ENCODE peak calls at places on chromosomes 4 and X, in five cellular contexts. K is kidney, C is thyroid gland, I is astrocyte, B is endothelial cell of umbilical vein. M is an unnamed sample.

GRCh38 chrX:9609987-9610386 is 145.1 kb downstream of the TBL1X start:
- DNase-seq in K (no peak), C (no peak), I (no peak), B (no peak), M (no peak)

GRCh38 chr4:139633661-139634060 is 32.0 kb upstream of the MGST2 start:
- DNase-seq in K (no peak), C (peak; percentile 36), I (no peak), B (peak; percentile 29), M (peak; percentile 69)

GRCh38 chrX:49309401-49309981 is 6.0 kb downstream of the GAGE10 start:
- DNase-seq in K (no peak), C (peak; percentile 33), I (peak; percentile 4), B (peak; percentile 10), M (no peak)

GRCh38 chrX:114582698-114583395 is 1.0 kb upstream of the HTR2C start:
- DNase-seq in K (no peak), C (no peak), I (no peak), B (no peak), M (no peak)

GRCh38 chrX:110741213-110741796 is 54.3 kb downstream of the CHRDL1 start:
- DNase-seq in K (no peak), C (no peak), I (peak; percentile 76), B (no peak), M (no peak)

GRCh38 chr4:80265571-80266266 is 745 bp upstream of the FGF5 start:
- DNase-seq in K (no peak), C (no peak), I (peak; percentile 84), B (peak; percentile 65), M (no peak)

GRCh38 chrX:13179100-13179499 is 134.7 kb upstream of the FAM9C start:
- DNase-seq in K (no peak), C (peak; percentile 11), I (no peak), B (no peak), M (no peak)

GRCh38 chr4:41538017-41538733 is at the start of gene LIMCH1:
- DNase-seq in K (peak; percentile 73), C (peak; percentile 63), I (peak; percentile 38), B (no peak), M (peak; percentile 79)

GRCh38 chr4:141871086-141871485 is 234.7 kb downstream of the IL15 start:
- DNase-seq in K (no peak), C (no peak), I (peak; percentile 26), B (no peak), M (no peak)

GRCh38 chr4:65502151-65502691 is 168.1 kb downstream of the EPHA5 start:
- DNase-seq in K (no peak), C (no peak), I (peak; percentile 92), B (peak; percentile 26), M (no peak)

GRCh38 chrX:24720036-24720435 is 26.3 kb downstream of the POLA1 start:
- DNase-seq in K (no peak), C (no peak), I (no peak), B (no peak), M (no peak)

GRCh38 chr4:98482847-98483806 is 175.3 kb downstream of the TSPAN5 start:
- DNase-seq in K (no peak), C (no peak), I (peak; percentile 88), B (peak; percentile 51), M (no peak)

GRCh38 chr4:119834901-119835300 is 206.3 kb upstream of the PDE5A start:
- DNase-seq in K (no peak), C (no peak), I (no peak), B (no peak), M (no peak)

GRCh38 chr4:86493460-86493859 is 100.7 kb upstream of the PTPN13 start:
- DNase-seq in K (no peak), C (no peak), I (peak; percentile 16), B (no peak), M (no peak)

GRCh38 chr4:148770377-148770776 is 328.2 kb upstream of the NR3C2 start:
- DNase-seq in K (no peak), C (no peak), I (no peak), B (no peak), M (no peak)

GRCh38 chr4:7226464-7226863 is 34.1 kb downstream of the SORCS2 start:
- DNase-seq in K (peak; percentile 51), C (no peak), I (no peak), B (no peak), M (no peak)

GRCh38 chr4:161496-162284 is 37.4 kb downstream of the ZNF718 start:
- DNase-seq in K (no peak), C (no peak), I (no peak), B (no peak), M (no peak)
- H3K9me3 ChIP-seq in K (peaks cover 43% of the 10 kb centered on the region), C (peaks cover 29% of the 10 kb centered on the region), I (peaks cover 19% of the 10 kb centered on the region), B (peaks cover 17% of the 10 kb centered on the region), M (peaks cover 5% of the 10 kb centered on the region)

DNA sequence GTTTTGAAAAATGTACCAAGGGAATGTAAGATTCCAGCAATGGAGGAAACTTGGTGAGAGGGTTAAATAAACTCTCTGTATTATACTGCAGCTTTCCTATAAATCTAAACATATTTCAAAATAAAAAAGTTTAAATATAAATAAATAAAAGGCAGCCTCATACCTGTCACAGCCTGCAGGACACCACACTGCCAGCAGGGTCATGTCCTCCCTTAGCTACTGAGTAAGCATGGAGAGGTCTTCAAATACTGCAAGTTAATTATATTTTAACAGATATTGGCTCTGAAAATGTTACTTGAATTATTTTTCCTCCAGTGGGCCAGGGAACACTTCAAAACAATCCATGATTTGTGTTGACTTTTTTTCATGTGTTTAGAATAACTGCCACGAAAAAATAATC is 852.8 kb upstream of the PCDH7 start:
- DNase-seq in K (no peak), C (no peak), I (no peak), B (no peak), M (no peak)
- H3K9me3 ChIP-seq in K (no peaks in the 10 kb centered on the region), C (no peaks in the 10 kb centered on the region), I (no peaks in the 10 kb centered on the region), B (no peaks in the 10 kb centered on the region), M (no peaks in the 10 kb centered on the region)

GRCh38 chr4:77154761-77155499 is 2.1 kb upstream of the CCNG2 start:
- DNase-seq in K (no peak), C (no peak), I (no peak), B (no peak), M (no peak)

GRCh38 chr4:77155631-77156345 is 1.2 kb upstream of the CCNG2 start:
- DNase-seq in K (no peak), C (no peak), I (no peak), B (no peak), M (no peak)

GRCh38 chr4:77153016-77153415 is 4.0 kb upstream of the CCNG2 start:
- DNase-seq in K (no peak), C (no peak), I (no peak), B (no peak), M (no peak)

GRCh38 chr4:77152421-77152820 is 4.6 kb upstream of the CCNG2 start:
- DNase-seq in K (no peak), C (peak; percentile 56), I (no peak), B (no peak), M (no peak)

GRCh38 chr4:77154074-77154473 is 2.9 kb upstream of the CCNG2 start:
- DNase-seq in K (no peak), C (no peak), I (no peak), B (no peak), M (no peak)
- H3K9me3 ChIP-seq in K (no peaks in the 10 kb centered on the region), C (no peaks in the 10 kb centered on the region), I (no peaks in the 10 kb centered on the region), B (no peaks in the 10 kb centered on the region), M (no peaks in the 10 kb centered on the region)

GRCh38 chr4:105305019-105305836 is 158.6 kb downstream of the TET2 start:
- DNase-seq in K (no peak), C (no peak), I (no peak), B (no peak), M (no peak)

GRCh38 chr4:105306820-105307219 is 160.1 kb downstream of the TET2 start:
- DNase-seq in K (no peak), C (no peak), I (no peak), B (no peak), M (no peak)

GRCh38 chr4:105306158-105306781 is 159.6 kb downstream of the TET2 start:
- DNase-seq in K (no peak), C (no peak), I (peak; percentile 5), B (no peak), M (no peak)

DNA sequence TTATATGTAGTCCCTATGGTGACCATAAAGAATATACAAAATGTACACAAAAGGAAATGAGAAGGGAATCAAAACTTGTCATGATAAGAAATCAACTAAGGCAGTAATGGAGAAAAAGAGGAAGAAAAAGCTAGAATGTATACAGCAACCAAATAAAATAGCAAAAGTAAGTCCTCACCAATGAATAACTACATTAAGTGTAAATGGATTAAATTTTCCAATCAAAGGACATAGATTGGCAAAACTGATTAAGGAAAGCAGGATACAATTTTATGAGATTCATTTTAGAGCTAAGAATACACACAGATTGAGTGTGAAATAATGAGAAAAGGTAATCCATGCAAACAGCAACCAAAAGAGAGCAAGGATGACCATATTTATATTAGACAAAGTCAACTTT is 157.4 kb downstream of the TET2 start:
- DNase-seq in K (no peak), C (no peak), I (no peak), B (no peak), M (no peak)
- H3K9me3 ChIP-seq in K (no peaks in the 10 kb centered on the region), C (no peaks in the 10 kb centered on the region), I (no peaks in the 10 kb centered on the region), B (no peaks in the 10 kb centered on the region), M (no peaks in the 10 kb centered on the region)